ENCODE peak calls at places on chromosome 5, in eight cellular contexts. F is NCI-H460; L is RPMI8226; G is head of caudate nucleus; X is CD8-positive, alpha-beta memory T cell; Q is neural progenitor cell; J is neural crest cell; C is occipital lobe. S is an unnamed sample.

GRCh38 chr5:95741458-95741857 is 10.3 kb downstream of the RHOBTB3 start:
- DNase-seq in F (no peak), L (no peak), G (no peak), Q (no peak), X (no peak), J (no peak), C (no peak), S (no peak)

GRCh38 chr5:92674322-92674721 is 906.7 kb downstream of the NR2F1-AS1 start:
- DNase-seq in J (no peak), X (no peak), G (no peak), Q (peak), F (no peak), L (no peak), C (no peak), S (no peak)

GRCh38 chr5:109589983-109590382 is 99.7 kb upstream of the MAN2A1 start:
- DNase-seq in J (no peak), L (peak), Q (peak), C (no peak), G (no peak), F (no peak), X (peak), S (no peak)

GRCh38 chr5:106127341-106127781 is 1543.4 kb downstream of the EFNA5 start:
- DNase-seq in Q (no peak), G (no peak), F (no peak), L (no peak), X (no peak), J (no peak), C (no peak), S (no peak)

GRCh38 chr5:104326966-104327365 is 764.4 kb upstream of the NUDT12 start:
- DNase-seq in G (no peak), C (no peak), X (no peak), Q (no peak), J (no peak), F (no peak), L (no peak), S (no peak)

GRCh38 chr5:139967353-139967752 is 75.7 kb downstream of the NRG2 start:
- DNase-seq in J (no peak), F (no peak), Q (no peak), L (no peak), G (no peak), C (no peak), X (no peak), S (peak)

GRCh38 chr5:56585973-56586740 is 229.2 kb upstream of the MAP3K1 start:
- DNase-seq in F (no peak), C (no peak), J (no peak), G (no peak), Q (peak), X (no peak), L (no peak), S (no peak)

GRCh38 chr5:181100121-181101015 is 30.6 kb downstream of the OR2V1 start:
- DNase-seq in X (no peak), C (no peak), L (no peak), F (no peak), Q (peak), G (no peak), J (no peak), S (no peak)

GRCh38 chr5:148457183-148457620 is 73.4 kb downstream of the FBXO38 start:
- DNase-seq in Q (peak), X (no peak), L (peak), C (no peak), J (no peak), F (no peak), G (no peak), S (no peak)

GRCh38 chr5:138686668-138687067 is 66.6 kb upstream of the CTNNA1 start:
- DNase-seq in J (no peak), C (no peak), X (no peak), G (no peak), F (no peak), Q (no peak), L (no peak), S (no peak)

GRCh38 chr5:36444582-36444999 is 142.9 kb upstream of the RANBP3L start:
- DNase-seq in L (no peak), F (no peak), C (peak), Q (no peak), G (peak), J (no peak), X (no peak), S (no peak)

S was measured in posterior cingulate gyrus.